ENCODE peak calls at places on chromosomes 3 and 15, in ten cellular contexts. H is mesenchymal stem cell, K is hepatocyte, Z is fibroblast of lung, D is GM23248, O is mammary epithelial cell, I is H1, F is trophoblast cell, L is neuronal stem cell, T is astrocyte. M is an unnamed sample.

GRCh38 chr3:45446706-45447105 is 58.3 kb downstream of the LARS2 start:
- DNase-seq in I (no peak), O (no peak), K (no peak), D (no peak), L (no peak), T (no peak), F (no peak), Z (no peak), H (no peak), M (no peak)

GRCh38 chr3:12237912-12238650 is 50.8 kb upstream of the PPARG start:
- DNase-seq in H (peak; percentile 10), Z (no peak), D (no peak), O (no peak), F (no peak), K (no peak), I (no peak), L (no peak), T (peak; percentile 75), M (peak; percentile 63)

GRCh38 chr15:64503197-64503596 is 42.8 kb downstream of the ZNF609 start:
- DNase-seq in F (no peak), I (no peak), T (peak; percentile 55), K (no peak), H (peak; percentile 88), Z (peak; percentile 63), L (no peak), D (peak; percentile 59), O (no peak), M (peak; percentile 74)

GRCh38 chr15:67183443-67184169 is 70.9 kb downstream of the AAGAB start:
- DNase-seq in D (peak; percentile 89), K (no peak), H (no peak), L (no peak), T (peak; percentile 55), I (no peak), O (no peak), F (no peak), Z (peak; percentile 59), M (peak; percentile 78)

GRCh38 chr3:72413228-72413627 is 435.0 kb downstream of the SHQ1 start:
- DNase-seq in K (no peak), F (no peak), T (peak; percentile 48), Z (peak; percentile 40), I (no peak), O (peak; percentile 39), L (no peak), H (peak; percentile 52), D (peak; percentile 19), M (peak; percentile 25)

GRCh38 chr15:66912001-66912400 is 153.4 kb upstream of the SMAD3 start:
- DNase-seq in L (no peak), O (no peak), D (no peak), T (no peak), H (no peak), Z (no peak), K (no peak), I (no peak), F (no peak), M (no peak)

GRCh38 chr3:174147798-174148197 is 711.3 kb upstream of the NAALADL2 start:
- DNase-seq in L (no peak), K (no peak), H (no peak), Z (no peak), F (no peak), D (no peak), T (no peak), I (no peak), O (no peak), M (no peak)

GRCh38 chr3:65439641-65440040 is 599.1 kb downstream of the MAGI1 start:
- DNase-seq in I (peak; percentile 59), O (peak; percentile 39), Z (peak; percentile 76), D (peak; percentile 70), T (peak; percentile 25), L (peak; percentile 44), K (peak; percentile 78), H (peak; percentile 75), F (no peak), M (peak; percentile 74)

GRCh38 chr15:68678746-68679145 is 100.0 kb downstream of the CORO2B start:
- DNase-seq in H (no peak), D (no peak), T (no peak), K (no peak), L (no peak), I (no peak), Z (no peak), F (no peak), O (no peak), M (no peak)

GRCh38 chr3:112119686-112120484 is 13.2 kb downstream of the GCSAM start:
- DNase-seq in K (no peak), F (no peak), I (no peak), O (no peak), T (no peak), L (no peak), Z (no peak), H (no peak), D (no peak), M (no peak)

GRCh38 chr3:188239577-188239976 is 85.6 kb downstream of the LPP start:
- DNase-seq in L (no peak), K (no peak), O (no peak), I (no peak), F (no peak), D (no peak), H (no peak), T (no peak), Z (no peak), M (no peak)

GRCh38 chr3:188239035-188239434 is 85.1 kb downstream of the LPP start:
- DNase-seq in O (no peak), Z (no peak), T (no peak), D (no peak), F (no peak), K (no peak), H (no peak), I (no peak), L (no peak), M (no peak)

GRCh38 chr3:188234172-188234571 is 80.2 kb downstream of the LPP start:
- DNase-seq in O (peak; percentile 28), I (no peak), T (peak; percentile 83), Z (no peak), F (no peak), L (no peak), H (peak; percentile 48), D (peak; percentile 85), K (no peak), M (peak; percentile 76)

GRCh38 chr3:188233320-188233719 is 79.4 kb downstream of the LPP start:
- DNase-seq in Z (peak; percentile 44), D (peak; percentile 76), T (peak; percentile 53), F (no peak), O (peak; percentile 21), L (no peak), K (no peak), H (no peak), I (no peak), M (peak; percentile 78)

DNA sequence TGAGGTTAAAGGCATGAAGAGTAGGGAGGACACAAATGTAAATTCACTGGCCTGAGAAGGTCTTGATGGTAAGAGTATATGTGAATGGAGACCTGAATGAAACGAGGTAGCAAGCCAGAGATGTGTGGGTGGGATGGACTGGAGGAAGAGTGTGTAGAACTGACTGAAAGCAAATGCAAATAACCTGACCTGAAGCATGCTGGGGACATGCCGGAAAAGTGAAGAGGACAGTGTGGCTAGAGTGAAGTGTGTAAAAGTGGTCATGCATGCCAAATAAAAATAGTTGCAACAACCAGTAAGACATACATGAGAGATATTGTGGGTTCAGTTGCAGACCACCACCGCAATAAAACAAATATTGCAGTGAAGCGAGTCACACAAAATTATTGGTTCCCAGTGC is 82.3 kb downstream of the LPP start:
- DNase-seq in K (no peak), Z (no peak), F (no peak), D (no peak), O (no peak), I (no peak), T (no peak), L (no peak), H (no peak), M (no peak)
- H2AFZ ChIP-seq in K (no peak overlapping the region), Z (no peak overlapping the region), F (no peak overlapping the region), D (no peak overlapping the region), O (no peak overlapping the region), I (no peak overlapping the region), T (no peak overlapping the region), L (no peak overlapping the region), H (no peak overlapping the region), M (no peak overlapping the region)

DNA sequence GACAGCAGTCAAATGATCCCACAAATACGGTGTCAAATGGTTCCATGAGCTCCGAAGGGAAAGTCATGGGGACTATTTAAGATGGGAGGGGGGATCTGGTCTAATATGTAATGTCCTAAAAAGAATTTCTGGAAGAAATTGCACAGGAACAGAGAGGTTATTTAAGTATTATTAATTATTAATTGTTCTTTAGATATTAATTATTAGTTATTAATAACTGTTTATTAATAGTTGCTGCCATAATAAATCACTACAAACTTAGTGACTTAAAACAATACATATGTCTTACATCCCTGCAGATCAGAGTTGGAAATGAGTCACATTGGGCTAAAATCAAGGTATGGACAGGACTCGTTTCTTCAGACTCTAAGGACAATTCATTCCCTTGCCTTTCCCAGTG is 588.2 kb upstream of the NR2F2 start:
- DNase-seq in L (no peak), Z (no peak), T (no peak), K (no peak), D (no peak), F (no peak), I (no peak), H (no peak), O (no peak), M (no peak)
- H2AFZ ChIP-seq in L (no peak overlapping the region), Z (no peak overlapping the region), T (no peak overlapping the region), K (no peak overlapping the region), D (peak overlapping the region; percentile 44), F (no peak overlapping the region), I (no peak overlapping the region), H (no peak overlapping the region), O (no peak overlapping the region), M (no peak overlapping the region)

GRCh38 chr3:189590223-189590622 is 41.0 kb upstream of the TP63 start:
- DNase-seq in T (no peak), F (no peak), L (no peak), H (no peak), O (no peak), D (no peak), K (no peak), I (no peak), Z (no peak), M (no peak)

GRCh38 chr3:189584609-189585008 is 46.6 kb upstream of the TP63 start:
- DNase-seq in Z (no peak), F (no peak), O (peak; percentile 73), H (no peak), K (no peak), D (no peak), T (no peak), L (no peak), I (no peak), M (no peak)

GRCh38 chr3:189588818-189589569 is 42.2 kb upstream of the TP63 start:
- DNase-seq in Z (no peak), H (no peak), T (no peak), F (no peak), O (peak; percentile 48), I (no peak), K (no peak), L (no peak), D (no peak), M (no peak)

GRCh38 chr3:189586941-189587687 is 44.1 kb upstream of the TP63 start:
- DNase-seq in F (no peak), K (no peak), O (no peak), T (no peak), I (no peak), Z (no peak), L (no peak), D (no peak), H (no peak), M (no peak)

GRCh38 chr3:189588061-189588817 is 43.0 kb upstream of the TP63 start:
- DNase-seq in T (peak; percentile 54), Z (no peak), D (peak; percentile 93), L (no peak), H (no peak), O (peak; percentile 90), K (no peak), F (peak; percentile 47), I (no peak), M (peak; percentile 28)
- H2AFZ ChIP-seq in T (no peak overlapping the region), Z (no peak overlapping the region), D (peak overlapping the region; percentile 55), L (no peak overlapping the region), H (no peak overlapping the region), O (peak overlapping the region; percentile 63), K (no peak overlapping the region), F (no peak overlapping the region), I (no peak overlapping the region), M (no peak overlapping the region)

GRCh38 chr3:23129062-23129461 is 74.1 kb upstream of the UBE2E2 start:
- DNase-seq in K (no peak), Z (peak; percentile 12), L (no peak), I (no peak), T (no peak), O (no peak), H (no peak), D (no peak), F (no peak), M (no peak)
- H2AFZ ChIP-seq in K (peak overlapping the region; percentile 57), Z (peak overlapping the region; percentile 67), L (no peak overlapping the region), I (peak overlapping the region; percentile 49), T (no peak overlapping the region), O (no peak overlapping the region), H (no peak overlapping the region), D (peak overlapping the region; percentile 76), F (no peak overlapping the region), M (no peak overlapping the region)

M was measured in IMR-90.